ENCODE peak calls at places on chromosomes 11 and 22, in ten cellular contexts. One of them, this sample, is unnamed.

GRCh38 chr11:113991170-113991569 is 16.3 kb downstream of the HTR3A start:
- DNase-seq in activated CD8-positive, alpha-beta memory T cell treated with anti-CD3 and anti-CD28 coated beads for 24 hours: no peak
- DNase-seq in naive thymus-derived CD8-positive, alpha-beta T cell: no peak
- DNase-seq in psoas muscle: no peak
- DNase-seq in DMS 273 treated with DMSO at 0.1 percent for 48 hours: no peak
- DNase-seq in NCI-H345: no peak
- DNase-seq in SJSA1: no peak
- DNase-seq in skeletal muscle cell: no peak
- DNase-seq in IMR-90: peak
- DNase-seq in BE2C: no peak
- DNase-seq in this sample: peak

GRCh38 chr11:34633640-34633989 is 12.7 kb downstream of the EHF start:
- DNase-seq in activated CD8-positive, alpha-beta memory T cell treated with anti-CD3 and anti-CD28 coated beads for 24 hours: no peak
- DNase-seq in naive thymus-derived CD8-positive, alpha-beta T cell: no peak
- DNase-seq in NCI-H345: no peak
- DNase-seq in skeletal muscle cell: no peak
- DNase-seq in SJSA1: no peak
- DNase-seq in psoas muscle: no peak
- DNase-seq in DMS 273 treated with DMSO at 0.1 percent for 48 hours: no peak
- DNase-seq in IMR-90: no peak
- DNase-seq in BE2C: no peak
- DNase-seq in this sample: no peak

GRCh38 chr11:32893091-32893946 is 708 bp downstream of the QSER1 start:
- DNase-seq in naive thymus-derived CD8-positive, alpha-beta T cell: peak
- DNase-seq in skeletal muscle cell: no peak
- DNase-seq in psoas muscle: peak
- DNase-seq in BE2C: peak
- DNase-seq in IMR-90: peak
- DNase-seq in NCI-H345: peak
- DNase-seq in SJSA1: peak
- DNase-seq in DMS 273 treated with DMSO at 0.1 percent for 48 hours: no peak
- DNase-seq in activated CD8-positive, alpha-beta memory T cell treated with anti-CD3 and anti-CD28 coated beads for 24 hours: peak
- DNase-seq in this sample: peak

GRCh38 chr11:25423436-25424184 is 908.3 kb upstream of the ANO3 start:
- DNase-seq in SJSA1: no peak
- DNase-seq in naive thymus-derived CD8-positive, alpha-beta T cell: no peak
- DNase-seq in psoas muscle: no peak
- DNase-seq in NCI-H345: no peak
- DNase-seq in IMR-90: peak
- DNase-seq in skeletal muscle cell: peak
- DNase-seq in BE2C: no peak
- DNase-seq in DMS 273 treated with DMSO at 0.1 percent for 48 hours: no peak
- DNase-seq in activated CD8-positive, alpha-beta memory T cell treated with anti-CD3 and anti-CD28 coated beads for 24 hours: no peak
- DNase-seq in this sample: no peak

GRCh38 chr22:39427751-39428596 is 28.4 kb downstream of the TAB1 start:
- DNase-seq in naive thymus-derived CD8-positive, alpha-beta T cell: no peak
- DNase-seq in psoas muscle: peak
- DNase-seq in IMR-90: no peak
- DNase-seq in BE2C: no peak
- DNase-seq in DMS 273 treated with DMSO at 0.1 percent for 48 hours: no peak
- DNase-seq in NCI-H345: no peak
- DNase-seq in activated CD8-positive, alpha-beta memory T cell treated with anti-CD3 and anti-CD28 coated beads for 24 hours: no peak
- DNase-seq in skeletal muscle cell: no peak
- DNase-seq in SJSA1: no peak
- DNase-seq in this sample: no peak

GRCh38 chr11:114072978-114073377 is 13.5 kb downstream of the ZBTB16 start:
- DNase-seq in DMS 273 treated with DMSO at 0.1 percent for 48 hours: no peak
- DNase-seq in psoas muscle: no peak
- DNase-seq in activated CD8-positive, alpha-beta memory T cell treated with anti-CD3 and anti-CD28 coated beads for 24 hours: no peak
- DNase-seq in IMR-90: no peak
- DNase-seq in naive thymus-derived CD8-positive, alpha-beta T cell: no peak
- DNase-seq in BE2C: no peak
- DNase-seq in SJSA1: no peak
- DNase-seq in skeletal muscle cell: no peak
- DNase-seq in NCI-H345: no peak
- DNase-seq in this sample: no peak

GRCh38 chr22:39264344-39265116 is 19.7 kb upstream of the PDGFB start:
- DNase-seq in BE2C: no peak
- DNase-seq in NCI-H345: no peak
- DNase-seq in activated CD8-positive, alpha-beta memory T cell treated with anti-CD3 and anti-CD28 coated beads for 24 hours: no peak
- DNase-seq in SJSA1: no peak
- DNase-seq in IMR-90: no peak
- DNase-seq in DMS 273 treated with DMSO at 0.1 percent for 48 hours: no peak
- DNase-seq in psoas muscle: peak
- DNase-seq in naive thymus-derived CD8-positive, alpha-beta T cell: no peak
- DNase-seq in skeletal muscle cell: no peak
- DNase-seq in this sample: no peak

GRCh38 chr11:73200256-73200655 is 17.8 kb upstream of the P2RY2 start:
- DNase-seq in psoas muscle: no peak
- DNase-seq in skeletal muscle cell: no peak
- DNase-seq in naive thymus-derived CD8-positive, alpha-beta T cell: no peak
- DNase-seq in IMR-90: no peak
- DNase-seq in DMS 273 treated with DMSO at 0.1 percent for 48 hours: no peak
- DNase-seq in NCI-H345: no peak
- DNase-seq in SJSA1: no peak
- DNase-seq in BE2C: no peak
- DNase-seq in activated CD8-positive, alpha-beta memory T cell treated with anti-CD3 and anti-CD28 coated beads for 24 hours: no peak
- DNase-seq in this sample: no peak

GRCh38 chr22:44703269-44703870 is 1.4 kb downstream of the PRR5 start:
- DNase-seq in BE2C: no peak
- DNase-seq in IMR-90: no peak
- DNase-seq in SJSA1: no peak
- DNase-seq in DMS 273 treated with DMSO at 0.1 percent for 48 hours: no peak
- DNase-seq in activated CD8-positive, alpha-beta memory T cell treated with anti-CD3 and anti-CD28 coated beads for 24 hours: no peak
- DNase-seq in NCI-H345: no peak
- DNase-seq in naive thymus-derived CD8-positive, alpha-beta T cell: no peak
- DNase-seq in skeletal muscle cell: no peak
- DNase-seq in psoas muscle: no peak
- DNase-seq in this sample: no peak

GRCh38 chr11:67646535-67647336 is 3.8 kb downstream of the ACY3 start:
- DNase-seq in NCI-H345: no peak
- DNase-seq in naive thymus-derived CD8-positive, alpha-beta T cell: peak
- DNase-seq in psoas muscle: no peak
- DNase-seq in DMS 273 treated with DMSO at 0.1 percent for 48 hours: no peak
- DNase-seq in BE2C: no peak
- DNase-seq in skeletal muscle cell: no peak
- DNase-seq in IMR-90: no peak
- DNase-seq in SJSA1: no peak
- DNase-seq in activated CD8-positive, alpha-beta memory T cell treated with anti-CD3 and anti-CD28 coated beads for 24 hours: no peak
- DNase-seq in this sample: no peak

GRCh38 chr11:118226294-118226693 is 1.5 kb upstream of the JAML start:
- DNase-seq in naive thymus-derived CD8-positive, alpha-beta T cell: no peak
- DNase-seq in DMS 273 treated with DMSO at 0.1 percent for 48 hours: no peak
- DNase-seq in NCI-H345: no peak
- DNase-seq in SJSA1: no peak
- DNase-seq in IMR-90: no peak
- DNase-seq in BE2C: no peak
- DNase-seq in psoas muscle: no peak
- DNase-seq in activated CD8-positive, alpha-beta memory T cell treated with anti-CD3 and anti-CD28 coated beads for 24 hours: peak
- DNase-seq in skeletal muscle cell: no peak
- DNase-seq in this sample: peak

GRCh38 chr22:27627444-27627833 is 174.1 kb downstream of the MN1 start:
- DNase-seq in NCI-H345: no peak
- DNase-seq in SJSA1: no peak
- DNase-seq in psoas muscle: no peak
- DNase-seq in activated CD8-positive, alpha-beta memory T cell treated with anti-CD3 and anti-CD28 coated beads for 24 hours: no peak
- DNase-seq in naive thymus-derived CD8-positive, alpha-beta T cell: no peak
- DNase-seq in BE2C: no peak
- DNase-seq in IMR-90: no peak
- DNase-seq in skeletal muscle cell: no peak
- DNase-seq in DMS 273 treated with DMSO at 0.1 percent for 48 hours: no peak
- DNase-seq in this sample: peak

GRCh38 chr11:132131051-132131450 is 760.6 kb downstream of the NTM start:
- DNase-seq in IMR-90: no peak
- DNase-seq in SJSA1: no peak
- DNase-seq in skeletal muscle cell: no peak
- DNase-seq in DMS 273 treated with DMSO at 0.1 percent for 48 hours: no peak
- DNase-seq in BE2C: no peak
- DNase-seq in naive thymus-derived CD8-positive, alpha-beta T cell: no peak
- DNase-seq in psoas muscle: no peak
- DNase-seq in NCI-H345: peak
- DNase-seq in activated CD8-positive, alpha-beta memory T cell treated with anti-CD3 and anti-CD28 coated beads for 24 hours: no peak
- DNase-seq in this sample: peak

GRCh38 chr11:45392154-45392553 is 106.0 kb upstream of the SYT13 start:
- DNase-seq in SJSA1: no peak
- DNase-seq in activated CD8-positive, alpha-beta memory T cell treated with anti-CD3 and anti-CD28 coated beads for 24 hours: no peak
- DNase-seq in skeletal muscle cell: no peak
- DNase-seq in DMS 273 treated with DMSO at 0.1 percent for 48 hours: no peak
- DNase-seq in NCI-H345: no peak
- DNase-seq in naive thymus-derived CD8-positive, alpha-beta T cell: no peak
- DNase-seq in BE2C: no peak
- DNase-seq in psoas muscle: no peak
- DNase-seq in IMR-90: no peak
- DNase-seq in this sample: no peak

GRCh38 chr11:72633068-72633467 is 41.2 kb downstream of the PDE2A start:
- DNase-seq in skeletal muscle cell: no peak
- DNase-seq in IMR-90: no peak
- DNase-seq in NCI-H345: no peak
- DNase-seq in BE2C: no peak
- DNase-seq in psoas muscle: no peak
- DNase-seq in activated CD8-positive, alpha-beta memory T cell treated with anti-CD3 and anti-CD28 coated beads for 24 hours: no peak
- DNase-seq in DMS 273 treated with DMSO at 0.1 percent for 48 hours: no peak
- DNase-seq in SJSA1: no peak
- DNase-seq in naive thymus-derived CD8-positive, alpha-beta T cell: no peak
- DNase-seq in this sample: no peak

GRCh38 chr11:107819361-107820014 is 39.1 kb downstream of the SLC35F2 start:
- DNase-seq in psoas muscle: no peak
- DNase-seq in BE2C: no peak
- DNase-seq in DMS 273 treated with DMSO at 0.1 percent for 48 hours: no peak
- DNase-seq in naive thymus-derived CD8-positive, alpha-beta T cell: no peak
- DNase-seq in NCI-H345: no peak
- DNase-seq in skeletal muscle cell: no peak
- DNase-seq in SJSA1: no peak
- DNase-seq in IMR-90: peak
- DNase-seq in activated CD8-positive, alpha-beta memory T cell treated with anti-CD3 and anti-CD28 coated beads for 24 hours: no peak
- DNase-seq in this sample: peak

GRCh38 chr11:44017443-44018126 is 30.2 kb upstream of the ACCSL start:
- DNase-seq in BE2C: no peak
- DNase-seq in naive thymus-derived CD8-positive, alpha-beta T cell: no peak
- DNase-seq in DMS 273 treated with DMSO at 0.1 percent for 48 hours: no peak
- DNase-seq in psoas muscle: no peak
- DNase-seq in activated CD8-positive, alpha-beta memory T cell treated with anti-CD3 and anti-CD28 coated beads for 24 hours: no peak
- DNase-seq in NCI-H345: no peak
- DNase-seq in IMR-90: no peak
- DNase-seq in skeletal muscle cell: no peak
- DNase-seq in SJSA1: no peak
- DNase-seq in this sample: no peak

GRCh38 chr22:35733742-35734516 is 16.3 kb downstream of the APOL5 start:
- DNase-seq in skeletal muscle cell: no peak
- DNase-seq in naive thymus-derived CD8-positive, alpha-beta T cell: no peak
- DNase-seq in psoas muscle: no peak
- DNase-seq in BE2C: no peak
- DNase-seq in SJSA1: no peak
- DNase-seq in DMS 273 treated with DMSO at 0.1 percent for 48 hours: peak
- DNase-seq in NCI-H345: no peak
- DNase-seq in activated CD8-positive, alpha-beta memory T cell treated with anti-CD3 and anti-CD28 coated beads for 24 hours: peak
- DNase-seq in IMR-90: no peak
- DNase-seq in this sample: no peak

GRCh38 chr22:31626427-31627150 is 35.4 kb downstream of the PISD start:
- DNase-seq in skeletal muscle cell: no peak
- DNase-seq in SJSA1: no peak
- DNase-seq in BE2C: no peak
- DNase-seq in IMR-90: no peak
- DNase-seq in NCI-H345: no peak
- DNase-seq in DMS 273 treated with DMSO at 0.1 percent for 48 hours: no peak
- DNase-seq in psoas muscle: no peak
- DNase-seq in naive thymus-derived CD8-positive, alpha-beta T cell: no peak
- DNase-seq in activated CD8-positive, alpha-beta memory T cell treated with anti-CD3 and anti-CD28 coated beads for 24 hours: no peak
- DNase-seq in this sample: no peak

GRCh38 chr11:8642226-8642625 is 40.2 kb downstream of the TRIM66 start:
- DNase-seq in BE2C: no peak
- DNase-seq in activated CD8-positive, alpha-beta memory T cell treated with anti-CD3 and anti-CD28 coated beads for 24 hours: no peak
- DNase-seq in naive thymus-derived CD8-positive, alpha-beta T cell: no peak
- DNase-seq in psoas muscle: no peak
- DNase-seq in skeletal muscle cell: no peak
- DNase-seq in IMR-90: no peak
- DNase-seq in SJSA1: no peak
- DNase-seq in DMS 273 treated with DMSO at 0.1 percent for 48 hours: peak
- DNase-seq in NCI-H345: no peak
- DNase-seq in this sample: no peak

GRCh38 chr11:35035894-35036408 is 103.0 kb upstream of the CD44 start:
- DNase-seq in IMR-90: peak
- DNase-seq in naive thymus-derived CD8-positive, alpha-beta T cell: no peak
- DNase-seq in NCI-H345: no peak
- DNase-seq in SJSA1: peak
- DNase-seq in activated CD8-positive, alpha-beta memory T cell treated with anti-CD3 and anti-CD28 coated beads for 24 hours: no peak
- DNase-seq in skeletal muscle cell: peak
- DNase-seq in BE2C: no peak
- DNase-seq in psoas muscle: no peak
- DNase-seq in DMS 273 treated with DMSO at 0.1 percent for 48 hours: no peak
- DNase-seq in this sample: peak

GRCh38 chr11:103515283-103515682 is 406.1 kb downstream of the DYNC2H1 start:
- DNase-seq in skeletal muscle cell: no peak
- DNase-seq in activated CD8-positive, alpha-beta memory T cell treated with anti-CD3 and anti-CD28 coated beads for 24 hours: no peak
- DNase-seq in DMS 273 treated with DMSO at 0.1 percent for 48 hours: no peak
- DNase-seq in IMR-90: no peak
- DNase-seq in NCI-H345: no peak
- DNase-seq in BE2C: no peak
- DNase-seq in SJSA1: no peak
- DNase-seq in naive thymus-derived CD8-positive, alpha-beta T cell: no peak
- DNase-seq in psoas muscle: no peak
- DNase-seq in this sample: no peak

GRCh38 chr11:2470495-2470894 is 25.7 kb downstream of the KCNQ1 start:
- DNase-seq in psoas muscle: no peak
- DNase-seq in naive thymus-derived CD8-positive, alpha-beta T cell: no peak
- DNase-seq in NCI-H345: no peak
- DNase-seq in IMR-90: no peak
- DNase-seq in BE2C: no peak
- DNase-seq in SJSA1: no peak
- DNase-seq in activated CD8-positive, alpha-beta memory T cell treated with anti-CD3 and anti-CD28 coated beads for 24 hours: peak
- DNase-seq in skeletal muscle cell: no peak
- DNase-seq in DMS 273 treated with DMSO at 0.1 percent for 48 hours: no peak
- DNase-seq in this sample: no peak

GRCh38 chr11:123973816-123974215 is 3.8 kb downstream of the OR10S1 start:
- DNase-seq in NCI-H345: no peak
- DNase-seq in IMR-90: peak
- DNase-seq in BE2C: no peak
- DNase-seq in activated CD8-positive, alpha-beta memory T cell treated with anti-CD3 and anti-CD28 coated beads for 24 hours: no peak
- DNase-seq in DMS 273 treated with DMSO at 0.1 percent for 48 hours: no peak
- DNase-seq in naive thymus-derived CD8-positive, alpha-beta T cell: no peak
- DNase-seq in SJSA1: peak
- DNase-seq in psoas muscle: no peak
- DNase-seq in skeletal muscle cell: peak
- DNase-seq in this sample: peak

GRCh38 chr22:28442264-28442950 is 237.2 kb downstream of the TTC28 start:
- DNase-seq in DMS 273 treated with DMSO at 0.1 percent for 48 hours: peak
- DNase-seq in NCI-H345: no peak
- DNase-seq in BE2C: peak
- DNase-seq in naive thymus-derived CD8-positive, alpha-beta T cell: peak
- DNase-seq in psoas muscle: peak
- DNase-seq in skeletal muscle cell: no peak
- DNase-seq in IMR-90: peak
- DNase-seq in activated CD8-positive, alpha-beta memory T cell treated with anti-CD3 and anti-CD28 coated beads for 24 hours: peak
- DNase-seq in SJSA1: peak
- DNase-seq in this sample: peak

GRCh38 chr22:25497269-25497668 is 67.2 kb upstream of the GRK3 start:
- DNase-seq in NCI-H345: no peak
- DNase-seq in IMR-90: peak
- DNase-seq in naive thymus-derived CD8-positive, alpha-beta T cell: no peak
- DNase-seq in SJSA1: no peak
- DNase-seq in psoas muscle: no peak
- DNase-seq in BE2C: peak
- DNase-seq in DMS 273 treated with DMSO at 0.1 percent for 48 hours: peak
- DNase-seq in activated CD8-positive, alpha-beta memory T cell treated with anti-CD3 and anti-CD28 coated beads for 24 hours: no peak
- DNase-seq in skeletal muscle cell: no peak
- DNase-seq in this sample: peak

GRCh38 chr11:44899959-44900358 is 50.7 kb downstream of the TP53I11 start:
- DNase-seq in BE2C: peak
- DNase-seq in NCI-H345: no peak
- DNase-seq in DMS 273 treated with DMSO at 0.1 percent for 48 hours: no peak
- DNase-seq in psoas muscle: no peak
- DNase-seq in skeletal muscle cell: no peak
- DNase-seq in SJSA1: peak
- DNase-seq in IMR-90: peak
- DNase-seq in activated CD8-positive, alpha-beta memory T cell treated with anti-CD3 and anti-CD28 coated beads for 24 hours: peak
- DNase-seq in naive thymus-derived CD8-positive, alpha-beta T cell: no peak
- DNase-seq in this sample: peak

GRCh38 chr11:9438611-9439010 is 22.2 kb upstream of the ZNF143 start:
- DNase-seq in psoas muscle: no peak
- DNase-seq in activated CD8-positive, alpha-beta memory T cell treated with anti-CD3 and anti-CD28 coated beads for 24 hours: no peak
- DNase-seq in NCI-H345: no peak
- DNase-seq in SJSA1: no peak
- DNase-seq in DMS 273 treated with DMSO at 0.1 percent for 48 hours: no peak
- DNase-seq in skeletal muscle cell: no peak
- DNase-seq in IMR-90: peak
- DNase-seq in naive thymus-derived CD8-positive, alpha-beta T cell: no peak
- DNase-seq in BE2C: no peak
- DNase-seq in this sample: no peak